ENCODE peak calls at places on chromosome 19, in nine cellular contexts. U, B, E, Y, V, D, K, Q and S are unnamed samples.

GRCh38 chr19:36030264-36031148 is 2.2 kb downstream of the CLIP3 start:
- DNase-seq in U (no peak), B (no peak), E (no peak), Y (no peak), V (peak), D (no peak), K (no peak), Q (no peak), S (no peak)

GRCh38 chr19:50384685-50385535 is 763 bp downstream of the POLD1 start:
- DNase-seq in U (no peak), B (no peak), E (no peak), Y (peak), V (peak), D (peak), K (no peak), Q (no peak), S (no peak)

GRCh38 chr19:33906578-33907335 is 110.1 kb downstream of the KCTD15 start:
- DNase-seq in U (peak), B (peak), E (no peak), Y (peak), V (peak), D (no peak), K (no peak), Q (no peak), S (no peak)

GRCh38 chr19:12090807-12091206 is 26.3 kb downstream of the ZNF844 start:
- DNase-seq in U (peak), B (peak), E (no peak), Y (peak), V (peak), D (peak), K (peak), Q (peak), S (peak)

GRCh38 chr19:49479975-49480628 is 6.1 kb downstream of the FLT3LG start:
- DNase-seq in U (no peak), B (no peak), E (no peak), Y (no peak), V (no peak), D (no peak), K (no peak), Q (no peak), S (no peak)

GRCh38 chr19:19597809-19598306 is 20.6 kb downstream of the PBX4 start:
- DNase-seq in U (no peak), B (no peak), E (peak), Y (no peak), V (no peak), D (no peak), K (no peak), Q (peak), S (no peak)

GRCh38 chr19:1360818-1361461 is 22.8 kb upstream of the NDUFS7 start:
- DNase-seq in U (peak), B (peak), E (no peak), Y (peak), V (peak), D (no peak), K (peak), Q (peak), S (no peak)

GRCh38 chr19:28239270-28239669 is 973.7 kb downstream of the UQCRFS1 start:
- DNase-seq in U (peak), B (peak), E (no peak), Y (no peak), V (no peak), D (peak), K (peak), Q (no peak), S (no peak)

GRCh38 chr19:17125728-17126677 is 50.4 kb downstream of the MYO9B start:
- DNase-seq in U (no peak), B (peak), E (peak), Y (peak), V (peak), D (no peak), K (no peak), Q (peak), S (peak)

GRCh38 chr19:34282611-34283519 is 28.5 kb downstream of the GARRE1 start:
- DNase-seq in U (no peak), B (peak), E (no peak), Y (no peak), V (peak), D (no peak), K (no peak), Q (no peak), S (no peak)